ENCODE peak calls at places on chromosomes 13 and 19, in seven cellular contexts. O, N, F, X, E, Z and D are unnamed samples.

GRCh38 chr13:32737111-32737571 is 150.9 kb downstream of the PDS5B start:
- DNase-seq in E (no peak), Z (no peak), O (no peak), N (no peak), F (no peak), X (peak), D (no peak)

GRCh38 chr13:28540612-28541011 is 45.7 kb upstream of the FLT1 start:
- DNase-seq in X (peak), E (no peak), N (no peak), F (no peak), Z (no peak), O (no peak), D (no peak)

GRCh38 chr19:15587663-15588062 is 27.4 kb upstream of the CYP4F8 start:
- DNase-seq in E (no peak), Z (no peak), N (no peak), O (no peak), X (no peak), F (no peak), D (no peak)

GRCh38 chr19:14337510-14337909 is 43.7 kb upstream of the ADGRE5 start:
- DNase-seq in Z (no peak), F (no peak), E (peak), O (peak), N (no peak), X (peak), D (peak)

GRCh38 chr13:111460548-111461444 is 140.4 kb downstream of the TEX29 start:
- DNase-seq in F (peak), E (peak), X (peak), Z (no peak), O (no peak), N (no peak), D (peak)

GRCh38 chr19:11457115-11457514 is 21.7 kb downstream of the PRKCSH start:
- DNase-seq in E (no peak), N (no peak), Z (no peak), X (peak), O (no peak), F (no peak), D (no peak)

GRCh38 chr19:1825909-1826556 is 14.0 kb upstream of the ATP8B3 start:
- DNase-seq in X (peak), E (peak), O (peak), N (peak), F (peak), Z (peak), D (peak)

GRCh38 chr19:49896863-49897621 is at the start of gene IL4I1:
- DNase-seq in O (peak), F (no peak), N (no peak), Z (no peak), E (peak), X (peak), D (no peak)

GRCh38 chr13:89550842-89551422 is 1796.6 kb upstream of the MIR17HG start:
- DNase-seq in X (no peak), O (no peak), N (no peak), Z (no peak), F (no peak), E (no peak), D (no peak)

GRCh38 chr13:33228645-33229445 is 56.7 kb downstream of the STARD13 start:
- DNase-seq in E (no peak), N (no peak), X (peak), F (no peak), O (no peak), Z (no peak), D (peak)

GRCh38 chr19:48623556-48624066 is 4.3 kb downstream of the SPHK2 start:
- DNase-seq in N (no peak), F (no peak), Z (no peak), X (no peak), O (no peak), E (no peak), D (no peak)

GRCh38 chr19:30085394-30085793 is 143.4 kb downstream of the URI1 start:
- DNase-seq in X (peak), O (no peak), Z (no peak), N (no peak), F (peak), E (peak), D (peak)

GRCh38 chr19:34588249-34588648 is 88.7 kb downstream of the SCGB2B2 start:
- DNase-seq in F (no peak), Z (no peak), E (no peak), X (no peak), N (no peak), O (no peak), D (no peak)

GRCh38 chr13:25018729-25019115 is 77.2 kb upstream of the PABPC3 start:
- DNase-seq in O (peak), N (no peak), Z (no peak), F (no peak), E (peak), X (no peak), D (no peak)

GRCh38 chr13:99361197-99361596 is 54.0 kb upstream of the GPR183 start:
- DNase-seq in N (no peak), O (no peak), Z (no peak), F (no peak), E (no peak), X (no peak), D (no peak)

GRCh38 chr13:112451512-112452379 is 75.6 kb downstream of the SPACA7 start:
- DNase-seq in N (no peak), X (no peak), O (no peak), E (no peak), Z (no peak), F (no peak), D (no peak)

GRCh38 chr13:51518847-51519246 is 65.4 kb upstream of the WDFY2 start:
- DNase-seq in F (no peak), O (no peak), N (no peak), E (no peak), X (no peak), Z (no peak), D (no peak)

GRCh38 chr13:46615888-46616531 is 63.0 kb downstream of the LRCH1 start:
- DNase-seq in X (peak), F (no peak), O (no peak), Z (no peak), N (no peak), E (no peak), D (no peak)

GRCh38 chr13:75473472-75473871 is 8.5 kb downstream of the TBC1D4 start:
- DNase-seq in X (no peak), N (no peak), Z (no peak), O (no peak), E (no peak), F (no peak), D (no peak)

GRCh38 chr13:95707442-95708389 is 30.8 kb downstream of the DNAJC3 start:
- DNase-seq in O (no peak), X (no peak), E (no peak), F (no peak), N (no peak), Z (no peak), D (no peak)

GRCh38 chr19:46299004-46299509 is 2.2 kb downstream of the HIF3A start:
- DNase-seq in O (no peak), Z (no peak), E (peak), X (peak), F (peak), N (no peak), D (no peak)

GRCh38 chr13:98885605-98886004 is 92.3 kb downstream of the DOCK9 start:
- DNase-seq in E (no peak), X (no peak), Z (no peak), N (no peak), F (no peak), O (no peak), D (no peak)

GRCh38 chr13:28574617-28575142 is 79.8 kb upstream of the FLT1 start:
- DNase-seq in O (no peak), E (peak), N (no peak), F (no peak), X (peak), Z (no peak), D (no peak)

GRCh38 chr13:46160474-46161066 is 21.4 kb downstream of the LCP1 start:
- DNase-seq in E (no peak), X (peak), N (peak), Z (no peak), O (peak), F (no peak), D (peak)

GRCh38 chr19:42132030-42132628 is at the start of gene POU2F2:
- DNase-seq in N (no peak), F (peak), Z (peak), X (no peak), O (peak), E (peak), D (no peak)

GRCh38 chr13:81487151-81487550 is 1146.2 kb upstream of the SPRY2 start:
- DNase-seq in N (peak), E (no peak), Z (no peak), F (no peak), O (no peak), X (peak), D (peak)

GRCh38 chr13:110511509-110512181 is 49.9 kb downstream of the RAB20 start:
- DNase-seq in Z (no peak), X (no peak), O (no peak), N (no peak), F (no peak), E (no peak), D (no peak)

GRCh38 chr19:54096642-54097106 is 3.9 kb downstream of the OSCAR start:
- DNase-seq in E (no peak), F (peak), X (peak), Z (no peak), N (no peak), O (no peak), D (no peak)

GRCh38 chr19:45419396-45419795 is 4.3 kb downstream of the ERCC1 start:
- DNase-seq in F (no peak), N (no peak), Z (no peak), O (no peak), E (peak), X (no peak), D (no peak)

GRCh38 chr13:111142472-111142871 is 27.4 kb downstream of the ARHGEF7 start:
- DNase-seq in N (no peak), X (no peak), Z (no peak), E (no peak), F (no peak), O (no peak), D (no peak)

GRCh38 chr13:64075543-64076271 is 2660.1 kb upstream of the PCDH20 start:
- DNase-seq in X (no peak), O (no peak), E (no peak), Z (no peak), N (no peak), F (peak), D (no peak)

GRCh38 chr13:26502826-26503225 is 54.7 kb upstream of the WASF3 start:
- DNase-seq in O (peak), F (no peak), N (no peak), Z (no peak), X (peak), E (no peak), D (peak)

GRCh38 chr13:46799139-46799538 is 2.2 kb upstream of the ESD start:
- DNase-seq in Z (no peak), F (no peak), O (no peak), X (no peak), E (no peak), N (no peak), D (no peak)

GRCh38 chr19:7328647-7329046 is 20.1 kb upstream of the ARHGEF18 start:
- DNase-seq in X (no peak), O (no peak), E (no peak), N (no peak), Z (no peak), F (peak), D (no peak)